ENCODE peak calls at places on chromosome 7, in nine cellular contexts. I is heart left ventricle, J is hepatocyte, U is HL-60, R is body of pancreas, B is IMR-90, T is sigmoid colon, L is GM12878, X is kidney. M is an unnamed sample.

GRCh38 chr7:129730159-129730558 is 118.6 kb downstream of the NRF1 start:
- DNase-seq in X (no peak), L (no peak), U (no peak), I (no peak), R (no peak), T (no peak), J (no peak), B (no peak), M (no peak)

GRCh38 chr7:77837275-77837674 is 38.7 kb downstream of the PHTF2 start:
- DNase-seq in U (no peak), T (no peak), I (no peak), B (no peak), L (no peak), X (no peak), R (no peak), J (no peak), M (no peak)

GRCh38 chr7:20241491-20242261 is 24.5 kb upstream of the MACC1 start:
- DNase-seq in B (peak; percentile 68), L (peak; percentile 68), X (no peak), U (peak; percentile 15), R (no peak), T (no peak), I (no peak), J (no peak), M (no peak)

GRCh38 chr7:98110249-98111022 is 3.8 kb downstream of the LMTK2 start:
- DNase-seq in I (no peak), J (peak; percentile 64), B (peak; percentile 9), U (no peak), L (no peak), R (peak; percentile 74), T (no peak), X (no peak), M (peak; percentile 57)

GRCh38 chr7:87507446-87507845 is 32.0 kb upstream of the ABCB4 start:
- DNase-seq in B (no peak), R (no peak), I (no peak), T (no peak), U (no peak), J (no peak), L (no peak), X (no peak), M (no peak)

GRCh38 chr7:38728145-38728544 is 97.0 kb upstream of the AMPH start:
- DNase-seq in J (no peak), U (no peak), I (no peak), B (peak; percentile 45), L (no peak), X (no peak), T (no peak), R (no peak), M (no peak)

GRCh38 chr7:152904698-152905097 is 145.1 kb downstream of the ACTR3B start:
- DNase-seq in U (no peak), J (no peak), I (no peak), R (no peak), T (no peak), L (no peak), B (no peak), X (peak; percentile 26), M (no peak)

GRCh38 chr7:131554880-131555516 is 1.4 kb downstream of the PODXL start:
- DNase-seq in U (no peak), B (no peak), X (no peak), T (no peak), I (no peak), J (no peak), L (no peak), R (no peak), M (no peak)

GRCh38 chr7:101163281-101164070 is 1.9 kb downstream of the VGF start:
- DNase-seq in B (no peak), J (no peak), X (peak; percentile 79), U (peak; percentile 40), L (no peak), R (no peak), T (no peak), I (no peak), M (peak; percentile 54)

GRCh38 chr7:69438584-69438983 is 159.7 kb upstream of the AUTS2 start:
- DNase-seq in B (no peak), L (no peak), T (no peak), I (no peak), U (no peak), R (no peak), J (no peak), X (no peak), M (peak; percentile 31)

GRCh38 chr7:4169505-4169904 is 512.6 kb upstream of the FOXK1 start:
- DNase-seq in B (no peak), R (peak; percentile 46), X (no peak), T (no peak), I (no peak), L (no peak), J (peak; percentile 56), U (no peak), M (no peak)

GRCh38 chr7:144524271-144524670 is 120.8 kb upstream of the NOBOX start:
- DNase-seq in U (no peak), L (no peak), X (no peak), I (no peak), B (no peak), J (no peak), T (no peak), R (no peak), M (no peak)

GRCh38 chr7:36806897-36807296 is 82.6 kb upstream of the AOAH start:
- DNase-seq in B (no peak), X (no peak), I (no peak), U (no peak), R (no peak), T (no peak), L (no peak), J (no peak), M (no peak)

GRCh38 chr7:102185796-102186195 is 100.9 kb upstream of the SH2B2 start:
- DNase-seq in U (no peak), I (no peak), J (no peak), X (no peak), R (no peak), T (no peak), L (no peak), B (no peak), M (no peak)

GRCh38 chr7:35714407-35714806 is 19.5 kb upstream of the HERPUD2 start:
- DNase-seq in B (no peak), U (no peak), I (no peak), R (no peak), X (no peak), J (no peak), T (no peak), L (no peak), M (no peak)

GRCh38 chr7:106178593-106179134 is 66.6 kb upstream of the SYPL1 start:
- DNase-seq in T (no peak), J (peak; percentile 18), B (peak; percentile 57), R (peak; percentile 37), X (no peak), I (no peak), L (no peak), U (no peak), M (no peak)

DNA sequence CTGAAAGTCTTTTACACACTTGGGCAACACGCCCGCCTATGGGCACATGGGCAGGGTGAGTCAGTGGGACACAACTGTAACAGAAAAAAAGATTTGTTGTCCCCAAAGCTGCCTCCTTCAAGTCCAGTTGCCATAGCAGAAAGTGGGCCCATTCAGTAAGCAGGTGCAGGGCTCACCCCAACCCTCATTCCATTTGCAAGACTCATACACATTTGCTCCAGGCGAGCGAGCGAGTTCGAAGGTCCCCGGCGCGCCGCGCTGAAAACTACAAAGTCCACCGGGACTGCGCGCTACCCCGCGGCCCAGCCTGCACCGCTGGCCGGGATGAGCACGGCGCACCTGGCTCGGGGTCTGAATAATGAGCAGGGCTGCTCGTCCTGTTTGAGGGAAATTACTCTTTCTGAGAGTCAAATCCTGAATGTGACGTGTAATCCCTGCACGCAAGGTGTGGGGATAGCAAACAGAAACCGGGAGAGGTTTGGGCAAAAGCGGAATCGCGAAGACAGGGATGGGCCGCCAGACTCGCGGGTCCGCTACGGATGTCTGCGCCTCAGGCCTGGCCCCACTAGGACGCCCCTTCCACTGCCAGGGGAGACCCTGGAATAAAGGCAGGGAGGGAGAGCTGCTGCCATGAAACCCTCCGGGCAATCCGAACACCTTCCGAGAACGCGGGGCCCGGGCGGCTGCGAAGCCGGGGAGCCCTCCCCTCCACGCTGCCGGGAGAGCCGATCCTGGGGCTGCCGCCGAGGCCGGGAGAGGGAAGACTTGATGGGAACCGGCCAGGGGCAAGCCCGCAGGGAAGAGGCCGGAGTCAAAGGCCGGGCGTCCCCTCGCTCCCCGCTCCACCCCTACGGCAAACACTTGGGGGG is 982 bp downstream of the COBL start:
- DNase-seq in I (no peak), R (peak; percentile 66), B (no peak), U (no peak), T (peak; percentile 69), X (peak; percentile 85), L (no peak), J (peak; percentile 89), M (peak; percentile 32)
- H3K27ac ChIP-seq in I (peak overlapping the region; percentile 76), R (peak overlapping the region; percentile 76), B (no peak overlapping the region), U (no peak overlapping the region), T (peak overlapping the region; percentile 71), X (peak overlapping the region; percentile 86), L (no peak overlapping the region), J (peak overlapping the region; percentile 95), M (no peak overlapping the region)

DNA sequence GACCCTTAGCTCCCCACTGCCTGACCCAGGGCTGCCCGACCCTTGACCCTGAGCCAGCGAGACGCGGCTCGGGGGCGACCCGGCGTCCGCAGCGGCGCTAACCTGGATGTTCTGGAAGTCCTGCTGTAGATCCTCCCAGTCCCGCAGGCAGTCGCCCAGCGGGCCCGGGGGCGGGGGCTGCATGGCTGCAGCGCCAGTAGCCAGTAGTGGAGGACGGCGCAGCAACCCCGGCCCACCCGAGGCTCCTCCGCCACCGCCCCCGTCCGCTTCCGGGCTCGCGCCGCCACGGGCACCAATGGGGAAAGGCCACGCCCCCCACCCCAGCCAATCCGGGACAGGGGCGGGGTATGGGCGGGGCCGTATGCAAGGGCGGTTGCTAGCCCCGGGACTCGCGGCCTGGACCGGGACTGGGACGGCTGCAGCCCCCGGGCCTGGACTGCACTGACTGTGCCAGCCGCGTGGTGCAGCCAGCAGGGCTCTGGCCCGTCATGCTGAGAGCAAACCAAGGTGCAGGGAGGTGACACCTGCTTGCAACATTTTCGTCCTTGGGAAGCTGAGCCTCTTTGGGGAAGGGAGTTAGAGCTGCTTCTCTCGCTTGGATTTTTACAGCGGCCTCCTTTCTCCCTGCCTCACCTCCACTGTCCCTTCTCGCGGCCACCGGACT is at the start of gene TMEM120A:
- DNase-seq in T (peak; percentile 99), I (peak; percentile 98), X (peak; percentile 99), J (peak; percentile 98), U (peak; percentile 90), L (peak; percentile 49), B (peak; percentile 87), R (peak; percentile 98), M (peak; percentile 97)
- TF ChIP-seq CTCF in T (no peak), I (no peak), X (no peak), J (no peak), U (no peak), L (no peak), B (peak; percentile 20), R (peak; percentile 34), M (no peak)

DNA sequence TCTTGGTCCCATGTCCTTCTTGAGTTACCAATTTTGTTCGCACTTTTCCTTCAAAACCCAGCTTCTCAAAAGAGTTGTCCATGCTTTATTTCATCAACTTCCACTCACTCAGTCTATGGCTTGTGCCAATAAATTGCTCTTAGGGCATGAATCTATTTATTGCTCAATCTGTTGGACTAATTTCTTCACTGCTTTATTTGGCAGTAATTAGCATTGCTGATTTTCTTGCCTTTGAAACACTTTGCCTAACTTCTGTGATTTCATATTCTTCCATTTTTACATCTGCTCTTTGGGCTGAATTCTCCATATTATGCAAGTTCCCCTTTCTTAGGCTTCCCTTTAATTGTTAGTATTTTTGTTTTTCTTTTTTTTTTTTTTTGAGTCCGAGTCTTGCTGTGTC is 16.8 kb downstream of the DLD start:
- DNase-seq in R (no peak), X (no peak), I (no peak), J (no peak), L (no peak), B (no peak), T (no peak), U (peak; percentile 10), M (no peak)
- H3K27ac ChIP-seq in R (no peak overlapping the region), X (no peak overlapping the region), I (peak overlapping the region; percentile 2), J (no peak overlapping the region), L (no peak overlapping the region), B (no peak overlapping the region), T (no peak overlapping the region), U (no peak overlapping the region), M (no peak overlapping the region)

GRCh38 chr7:67604461-67605386 is 608.1 kb downstream of the TYW1 start:
- DNase-seq in L (no peak), I (no peak), U (no peak), J (no peak), X (no peak), B (no peak), T (no peak), R (no peak), M (no peak)
- TF ChIP-seq CTCF in L (no peak), I (no peak), U (no peak), J (no peak), X (no peak), B (no peak), T (no peak), R (no peak), M (no peak)